ENCODE peak calls at places on chromosomes 3 and 15, in four cellular contexts. E, Z, J and O are unnamed samples.

GRCh38 chr15:100340721-100341661 is 784 bp downstream of the ADAMTS17 start:
- DNase-seq in Z (no peak), J (no peak), E (peak), O (no peak)

GRCh38 chr3:171797265-171797679 is 13.0 kb downstream of the PLD1 start:
- DNase-seq in Z (no peak), J (no peak), E (no peak), O (no peak)

GRCh38 chr3:43023766-43024165 is 44.7 kb downstream of the GASK1A start:
- DNase-seq in J (no peak), Z (no peak), E (no peak), O (no peak)

GRCh38 chr15:32853667-32854066 is 135.9 kb downstream of the GREM1 start:
- DNase-seq in E (no peak), Z (no peak), J (no peak), O (no peak)

GRCh38 chr15:49023354-49023753 is 22.9 kb downstream of the SECISBP2L start:
- DNase-seq in Z (no peak), E (no peak), J (no peak), O (no peak)

GRCh38 chr3:195173696-195174095 is 97.3 kb downstream of the XXYLT1 start:
- DNase-seq in J (no peak), Z (no peak), E (no peak), O (no peak)

GRCh38 chr3:134211797-134212196 is 38.9 kb downstream of the RYK start:
- DNase-seq in Z (no peak), J (no peak), E (no peak), O (no peak)

GRCh38 chr15:100880139-100880896 is 687 bp downstream of the ALDH1A3 start:
- DNase-seq in J (no peak), E (no peak), Z (no peak), O (no peak)

GRCh38 chr3:43870110-43870509 is 179.4 kb downstream of the ABHD5 start:
- DNase-seq in J (no peak), E (no peak), Z (no peak), O (no peak)

GRCh38 chr3:187987919-187988318 is 166.0 kb upstream of the LPP start:
- DNase-seq in Z (peak), E (no peak), J (no peak), O (no peak)

GRCh38 chr15:30872341-30872748 is 31.4 kb upstream of the FAN1 start:
- DNase-seq in E (no peak), Z (no peak), J (no peak), O (no peak)

GRCh38 chr15:52140646-52141045 is 28.1 kb upstream of the BCL2L10 start:
- DNase-seq in J (no peak), E (no peak), Z (no peak), O (no peak)

GRCh38 chr15:31080618-31081017 is 20.9 kb downstream of the TRPM1 start:
- DNase-seq in Z (peak), E (peak), J (peak), O (peak)

GRCh38 chr3:42652611-42653302 is 740 bp upstream of the ZBTB47 start:
- DNase-seq in E (peak), Z (no peak), J (no peak), O (no peak)

GRCh38 chr3:10577521-10577920 is 72.1 kb upstream of the ATP2B2 start:
- DNase-seq in E (no peak), J (no peak), Z (no peak), O (no peak)

GRCh38 chr15:78092111-78093041 is at the start of gene SH2D7:
- DNase-seq in E (no peak), Z (no peak), J (no peak), O (no peak)

GRCh38 chr15:99019558-99020540 is 12.3 kb upstream of the PGPEP1L start:
- DNase-seq in Z (no peak), J (no peak), E (no peak), O (no peak)

GRCh38 chr3:145087038-145087437 is 1073.9 kb downstream of the PLOD2 start:
- DNase-seq in Z (no peak), E (no peak), J (no peak), O (no peak)

GRCh38 chr3:127749787-127750225 is 72.5 kb downstream of the MGLL start:
- DNase-seq in J (no peak), E (no peak), Z (no peak), O (no peak)

GRCh38 chr15:83971967-83972366 is 263.6 kb upstream of the GOLGA6L4 start:
- DNase-seq in E (no peak), J (no peak), Z (no peak), O (no peak)

GRCh38 chr3:11727207-11727606 is 83.5 kb upstream of the VGLL4 start:
- DNase-seq in Z (no peak), E (no peak), J (no peak), O (no peak)

GRCh38 chr3:133152821-133153220 is 114.6 kb downstream of the TMEM108 start:
- DNase-seq in Z (no peak), J (no peak), E (no peak), O (no peak)

GRCh38 chr3:109647985-109648384 is 310.6 kb upstream of the DPPA4 start:
- DNase-seq in Z (no peak), E (no peak), J (no peak), O (no peak)

GRCh38 chr15:100054539-100054938 is 287.2 kb downstream of the ADAMTS17 start:
- DNase-seq in J (no peak), E (no peak), Z (no peak), O (no peak)